ENCODE peak calls at places on chromosomes 3 and 15, in six cellular contexts. H is stimulated activated CD4-positive, alpha-beta T cell treated with anti-CD3 and anti-CD28 coated beads, Interleukin-12 subunit alpha, Interleukin-12 subunit beta, amount 100 ng/mL, for 4 hours; I is NCI-H1417; U is activated CD8-positive, alpha-beta memory T cell treated with anti-CD3 and anti-CD28 coated beads for 24 hours; Y is Peyer's patch; O is transverse colon. Q is an unnamed sample.

GRCh38 chr15:48202068-48202467 is 4.0 kb upstream of the SLC12A1 start:
- DNase-seq in O (no peak), U (no peak), H (no peak), I (no peak), Y (no peak), Q (no peak)

GRCh38 chr3:159339131-159339530 is 537.3 kb downstream of the MFSD1 start:
- DNase-seq in U (no peak), O (no peak), I (no peak), H (no peak), Y (no peak), Q (no peak)

GRCh38 chr15:82553846-82554245 is 13.6 kb upstream of the RPS17 start:
- DNase-seq in I (no peak), H (no peak), Y (no peak), O (no peak), U (no peak), Q (no peak)

GRCh38 chr3:171967932-171968678 is 71.3 kb upstream of the FNDC3B start:
- DNase-seq in I (no peak), U (no peak), Y (no peak), H (no peak), O (no peak), Q (no peak)

GRCh38 chr3:162400697-162401096 is 904.1 kb downstream of the OTOL1 start:
- DNase-seq in U (no peak), Y (no peak), O (no peak), I (no peak), H (no peak), Q (no peak)

GRCh38 chr3:150970665-150971327 is 1.7 kb downstream of the CLRN1 start:
- DNase-seq in I (no peak), O (no peak), Y (no peak), U (no peak), H (no peak), Q (no peak)

GRCh38 chr3:22569570-22569969 is 633.6 kb upstream of the UBE2E2 start:
- DNase-seq in I (no peak), O (no peak), U (no peak), Y (no peak), H (no peak), Q (peak)

GRCh38 chr3:97658670-97659285 is 105.8 kb upstream of the ARL6 start:
- DNase-seq in U (no peak), I (peak), H (no peak), Y (no peak), O (no peak), Q (no peak)

GRCh38 chr15:77022646-77023575 is 28.0 kb downstream of the PSTPIP1 start:
- DNase-seq in I (no peak), Y (no peak), H (no peak), O (no peak), U (no peak), Q (peak)

GRCh38 chr3:57006048-57006709 is 54.3 kb upstream of the SPATA12 start:
- DNase-seq in I (peak), H (no peak), O (no peak), U (no peak), Y (no peak), Q (no peak)

GRCh38 chr3:121998030-121998580 is 23.9 kb downstream of the ILDR1 start:
- DNase-seq in I (no peak), H (no peak), Y (no peak), U (no peak), O (no peak), Q (no peak)

GRCh38 chr3:73602171-73602570 is 22.6 kb downstream of the PDZRN3 start:
- DNase-seq in Y (no peak), U (no peak), I (no peak), H (no peak), O (no peak), Q (no peak)

GRCh38 chr3:170953736-170954135 is 45.3 kb upstream of the EIF5A2 start:
- DNase-seq in O (no peak), U (no peak), H (no peak), Y (no peak), I (no peak), Q (no peak)

GRCh38 chr3:14989943-14990753 is 42.8 kb downstream of the NR2C2 start:
- DNase-seq in O (no peak), Y (no peak), H (no peak), I (no peak), U (no peak), Q (no peak)

GRCh38 chr3:11680509-11680908 is 36.8 kb upstream of the VGLL4 start:
- DNase-seq in I (no peak), U (no peak), H (no peak), Y (no peak), O (no peak), Q (no peak)

GRCh38 chr3:86416334-86416733 is 574.6 kb downstream of the VGLL3 start:
- DNase-seq in O (no peak), I (no peak), Y (no peak), H (no peak), U (no peak), Q (no peak)

GRCh38 chr15:97200161-97200560 is 760.3 kb upstream of the ARRDC4 start:
- DNase-seq in Y (no peak), U (no peak), I (no peak), O (no peak), H (no peak), Q (no peak)

GRCh38 chr15:53625260-53625659 is 134.2 kb downstream of the WDR72 start:
- DNase-seq in U (no peak), I (no peak), H (no peak), Y (no peak), O (no peak), Q (no peak)

GRCh38 chr3:125386811-125387210 is 11.7 kb upstream of the ZNF148 start:
- DNase-seq in Y (no peak), U (no peak), I (no peak), O (no peak), H (no peak), Q (no peak)

GRCh38 chr3:11720220-11721113 is 76.8 kb upstream of the VGLL4 start:
- DNase-seq in I (peak), Y (peak), H (peak), U (peak), O (peak), Q (peak)

GRCh38 chr3:16085884-16086608 is 88.4 kb upstream of the GALNT15 start:
- DNase-seq in H (no peak), O (no peak), Y (no peak), I (no peak), U (no peak), Q (peak)

GRCh38 chr3:172749201-172749965 is 1.1 kb upstream of the ECT2 start:
- DNase-seq in U (no peak), O (no peak), Y (no peak), I (no peak), H (no peak), Q (no peak)

GRCh38 chr3:43185656-43186375 is 79.9 kb upstream of the POMGNT2 start:
- DNase-seq in O (no peak), U (no peak), H (no peak), Y (no peak), I (no peak), Q (no peak)

GRCh38 chr3:52787246-52787645 is 7.3 kb upstream of the ITIH3 start:
- DNase-seq in O (no peak), H (no peak), U (no peak), Y (no peak), I (no peak), Q (no peak)

GRCh38 chr3:40971191-40972168 is 227.8 kb upstream of the CTNNB1 start:
- DNase-seq in O (peak), I (peak), U (no peak), Y (peak), H (no peak), Q (no peak)

GRCh38 chr3:116087431-116087830 is 357.9 kb downstream of the LSAMP start:
- DNase-seq in I (no peak), U (no peak), Y (no peak), O (no peak), H (no peak), Q (no peak)

GRCh38 chr3:62999158-62999557 is 123.9 kb upstream of the CADPS start:
- DNase-seq in Y (no peak), H (no peak), U (no peak), O (no peak), I (no peak), Q (no peak)

GRCh38 chr3:138898708-138899107 is 48.2 kb downstream of the FOXL2 start:
- DNase-seq in O (no peak), U (no peak), I (no peak), Y (no peak), H (no peak), Q (no peak)

GRCh38 chr3:187368251-187368733 is at the start of gene RTP4:
- DNase-seq in H (no peak), Y (peak), U (peak), I (peak), O (no peak), Q (no peak)

GRCh38 chr15:83066034-83066760 is 855 bp downstream of the BTBD1 start:
- DNase-seq in O (peak), U (no peak), Y (no peak), I (peak), H (peak), Q (no peak)

GRCh38 chr3:12750223-12750622 is 8.8 kb downstream of the TMEM40 start:
- DNase-seq in U (no peak), Y (no peak), O (peak), I (peak), H (no peak), Q (no peak)

GRCh38 chr3:127206611-127207516 is 13.9 kb downstream of the PRR23E start:
- DNase-seq in H (no peak), Y (no peak), U (no peak), O (no peak), I (no peak), Q (no peak)

GRCh38 chr3:124862006-124862405 is 25.2 kb downstream of the ITGB5 start:
- DNase-seq in O (no peak), H (no peak), U (no peak), I (no peak), Y (no peak), Q (no peak)

GRCh38 chr15:25674948-25675347 is 188.2 kb downstream of the ATP10A start:
- DNase-seq in Y (peak), O (peak), I (no peak), H (no peak), U (no peak), Q (peak)

GRCh38 chr15:44728576-44729393 is 7.5 kb upstream of the TRIM69 start:
- DNase-seq in Y (peak), H (peak), I (peak), U (peak), O (peak), Q (peak)

GRCh38 chr15:43230640-43231115 is 9.9 kb upstream of the EPB42 start:
- DNase-seq in I (no peak), Y (no peak), H (no peak), O (no peak), U (no peak), Q (no peak)

GRCh38 chr3:184553385-184553784 is 8.2 kb upstream of the EPHB3 start:
- DNase-seq in O (no peak), U (no peak), H (no peak), I (no peak), Y (no peak), Q (no peak)

GRCh38 chr3:151227438-151228290 is 24.6 kb upstream of the GPR171 start:
- DNase-seq in O (peak), U (peak), I (peak), Y (peak), H (peak), Q (peak)

GRCh38 chr15:73325191-73325980 is 43.4 kb downstream of the HCN4 start:
- DNase-seq in U (no peak), Y (no peak), H (no peak), O (no peak), I (no peak), Q (no peak)